ENCODE peak calls at places on chromosomes 13 and 19, in nine cellular contexts. L, O, X, V, M, G, U, T and B are unnamed samples.

GRCh38 chr13:46559272-46559805 is 6.4 kb downstream of the LRCH1 start:
- DNase-seq in L (no peak), O (no peak), X (peak; percentile 46), V (no peak), M (no peak), G (no peak), U (no peak), T (no peak), B (no peak)

GRCh38 chr19:10839071-10840050 is 3.3 kb upstream of the TMED1 start:
- DNase-seq in L (no peak), O (no peak), X (no peak), V (no peak), M (no peak), G (no peak), U (no peak), T (no peak), B (no peak)

GRCh38 chr13:75544681-75545333 is 4.8 kb upstream of the UCHL3 start:
- DNase-seq in L (peak; percentile 94), O (no peak), X (peak; percentile 92), V (peak; percentile 20), M (no peak), G (no peak), U (no peak), T (no peak), B (no peak)

GRCh38 chr19:35395762-35396199 is 24.9 kb downstream of the GPR42 start:
- DNase-seq in L (no peak), O (no peak), X (no peak), V (no peak), M (no peak), G (no peak), U (no peak), T (no peak), B (no peak)

GRCh38 chr19:5694167-5694951 is 4.3 kb downstream of the RPL36 start:
- DNase-seq in L (no peak), O (no peak), X (no peak), V (no peak), M (no peak), G (no peak), U (no peak), T (no peak), B (no peak)

GRCh38 chr13:30105381-30105780 is 202.0 kb downstream of the KATNAL1 start:
- DNase-seq in L (no peak), O (no peak), X (no peak), V (no peak), M (no peak), G (no peak), U (peak; percentile 77), T (no peak), B (no peak)

GRCh38 chr19:6048348-6048747 is 62.0 kb downstream of the RFX2 start:
- DNase-seq in L (no peak), O (no peak), X (no peak), V (no peak), M (peak; percentile 20), G (no peak), U (no peak), T (no peak), B (no peak)

GRCh38 chr19:2949939-2950285 is 5.1 kb upstream of the ZNF77 start:
- DNase-seq in L (peak; percentile 74), O (peak; percentile 19), X (no peak), V (peak; percentile 53), M (no peak), G (no peak), U (no peak), T (no peak), B (no peak)

GRCh38 chr19:54302252-54302651 is 10.7 kb downstream of the LILRA5 start:
- DNase-seq in L (no peak), O (no peak), X (no peak), V (no peak), M (no peak), G (no peak), U (no peak), T (no peak), B (no peak)

GRCh38 chr19:18879579-18880373 is 16.2 kb downstream of the CERS1 start:
- DNase-seq in L (no peak), O (no peak), X (peak; percentile 24), V (no peak), M (no peak), G (no peak), U (no peak), T (no peak), B (peak; percentile 50)

GRCh38 chr13:44739539-44739938 is 163.4 kb upstream of the TSC22D1 start:
- DNase-seq in L (no peak), O (no peak), X (no peak), V (no peak), M (no peak), G (no peak), U (no peak), T (no peak), B (no peak)

GRCh38 chr19:30056580-30056979 is 114.5 kb downstream of the URI1 start:
- DNase-seq in L (no peak), O (no peak), X (no peak), V (no peak), M (no peak), G (no peak), U (no peak), T (no peak), B (no peak)

GRCh38 chr13:37681295-37682032 is 82.9 kb upstream of the POSTN start:
- DNase-seq in L (peak; percentile 84), O (peak; percentile 92), X (peak; percentile 96), V (peak; percentile 83), M (no peak), G (no peak), U (no peak), T (no peak), B (no peak)

GRCh38 chr19:858868-859843 is at the start of gene CFD:
- DNase-seq in L (no peak), O (no peak), X (no peak), V (no peak), M (no peak), G (no peak), U (peak; percentile 82), T (no peak), B (peak; percentile 47)

GRCh38 chr13:50936681-50937080 is 27.1 kb downstream of the RNASEH2B start:
- DNase-seq in L (peak; percentile 68), O (no peak), X (peak; percentile 61), V (no peak), M (no peak), G (no peak), U (no peak), T (no peak), B (no peak)

GRCh38 chr13:44158741-44159632 is 214.6 kb upstream of the SERP2 start:
- DNase-seq in L (peak; percentile 30), O (no peak), X (no peak), V (peak; percentile 83), M (no peak), G (no peak), U (no peak), T (no peak), B (no peak)

GRCh38 chr13:73290844-73291243 is 232.0 kb downstream of the KLF5 start:
- DNase-seq in L (no peak), O (no peak), X (no peak), V (no peak), M (no peak), G (no peak), U (no peak), T (no peak), B (no peak)

GRCh38 chr19:900302-901111 is 7.2 kb downstream of the RNU6-9 start:
- DNase-seq in L (no peak), O (no peak), X (no peak), V (no peak), M (no peak), G (no peak), U (no peak), T (no peak), B (no peak)

GRCh38 chr19:56110515-56111448 is 10.3 kb downstream of the ZNF787 start:
- DNase-seq in L (peak; percentile 72), O (peak; percentile 40), X (peak; percentile 37), V (no peak), M (no peak), G (no peak), U (no peak), T (no peak), B (no peak)

GRCh38 chr19:12126707-12127106 is 13.4 kb downstream of the ZNF20 start:
- DNase-seq in L (peak; percentile 20), O (no peak), X (peak; percentile 47), V (no peak), M (no peak), G (no peak), U (no peak), T (no peak), B (peak; percentile 6)

GRCh38 chr13:102645701-102646100 is 48.9 kb downstream of the TPP2 start:
- DNase-seq in L (no peak), O (no peak), X (no peak), V (no peak), M (no peak), G (no peak), U (no peak), T (no peak), B (no peak)

GRCh38 chr13:98873377-98874028 is 104.4 kb downstream of the DOCK9 start:
- DNase-seq in L (no peak), O (no peak), X (no peak), V (no peak), M (no peak), G (no peak), U (no peak), T (no peak), B (no peak)

GRCh38 chr13:29937836-29938235 is 87.4 kb upstream of the UBL3 start:
- DNase-seq in L (no peak), O (no peak), X (no peak), V (no peak), M (no peak), G (no peak), U (no peak), T (peak; percentile 20), B (no peak)

GRCh38 chr13:47126432-47126831 is 229.6 kb upstream of the HTR2A start:
- DNase-seq in L (peak; percentile 51), O (no peak), X (peak; percentile 31), V (peak; percentile 28), M (no peak), G (no peak), U (no peak), T (no peak), B (no peak)

GRCh38 chr19:38731654-38732301 is 12.5 kb downstream of the CAPN12 start:
- DNase-seq in L (no peak), O (no peak), X (no peak), V (no peak), M (no peak), G (no peak), U (peak; percentile 80), T (no peak), B (no peak)

GRCh38 chr19:47794526-47794925 is 9.8 kb downstream of the TPRX1 start:
- DNase-seq in L (no peak), O (no peak), X (no peak), V (no peak), M (no peak), G (no peak), U (no peak), T (no peak), B (no peak)

GRCh38 chr19:16293133-16294085 is 31.2 kb upstream of the KLF2 start:
- DNase-seq in L (peak; percentile 100), O (peak; percentile 85), X (peak; percentile 99), V (peak; percentile 93), M (no peak), G (no peak), U (peak; percentile 68), T (no peak), B (peak; percentile 91)

GRCh38 chr13:30194906-30195305 is 112.4 kb downstream of the KATNAL1 start:
- DNase-seq in L (peak; percentile 53), O (no peak), X (no peak), V (no peak), M (no peak), G (no peak), U (no peak), T (no peak), B (no peak)

GRCh38 chr13:36712290-36712689 is 38.5 kb downstream of the SERTM1 start:
- DNase-seq in L (no peak), O (peak; percentile 16), X (no peak), V (no peak), M (no peak), G (no peak), U (no peak), T (no peak), B (no peak)

GRCh38 chr19:6340493-6341201 is 7.2 kb upstream of the ACER1 start:
- DNase-seq in L (no peak), O (no peak), X (no peak), V (no peak), M (no peak), G (no peak), U (no peak), T (no peak), B (no peak)

GRCh38 chr19:41735071-41735623 is 20.2 kb upstream of the CEACAM6 start:
- DNase-seq in L (no peak), O (no peak), X (no peak), V (no peak), M (no peak), G (no peak), U (no peak), T (no peak), B (peak; percentile 39)